ENCODE peak calls at places on chromosomes 7 and 10, in ten cellular contexts. One of them, this sample, is unnamed.
A peak's percentile ranks its signal among the peaks of the same experiment; 100 is the strongest.

GRCh38 chr7:142153400-142153799 is 41.9 kb downstream of the MGAM2 start:
- DNase-seq in suprapubic skin: no peak
- DNase-seq in glutamatergic neuron: peak; percentile 21
- DNase-seq in breast epithelium: no peak
- DNase-seq in left ventricle myocardium inferior: no peak
- DNase-seq in lower lobe of right lung: no peak
- DNase-seq in astrocyte of the spinal cord: no peak
- DNase-seq in GM06990: no peak
- DNase-seq in MM.1S: peak; percentile 95
- DNase-seq in hepatocyte: peak; percentile 45
- DNase-seq in this sample: no peak

GRCh38 chr10:104032144-104032775 is 53.4 kb downstream of the COL17A1 start:
- DNase-seq in suprapubic skin: no peak
- DNase-seq in astrocyte of the spinal cord: no peak
- DNase-seq in left ventricle myocardium inferior: no peak
- DNase-seq in hepatocyte: no peak
- DNase-seq in GM06990: no peak
- DNase-seq in lower lobe of right lung: no peak
- DNase-seq in breast epithelium: no peak
- DNase-seq in glutamatergic neuron: no peak
- DNase-seq in MM.1S: no peak
- DNase-seq in this sample: no peak

GRCh38 chr7:155225516-155225915 is 72.2 kb upstream of the INSIG1 start:
- DNase-seq in lower lobe of right lung: no peak
- DNase-seq in glutamatergic neuron: no peak
- DNase-seq in GM06990: no peak
- DNase-seq in suprapubic skin: no peak
- DNase-seq in MM.1S: no peak
- DNase-seq in hepatocyte: no peak
- DNase-seq in breast epithelium: no peak
- DNase-seq in astrocyte of the spinal cord: no peak
- DNase-seq in left ventricle myocardium inferior: no peak
- DNase-seq in this sample: no peak

GRCh38 chr10:129537178-129537577 is 70.1 kb downstream of the MGMT start:
- DNase-seq in astrocyte of the spinal cord: no peak
- DNase-seq in suprapubic skin: no peak
- DNase-seq in MM.1S: no peak
- DNase-seq in GM06990: no peak
- DNase-seq in lower lobe of right lung: no peak
- DNase-seq in left ventricle myocardium inferior: no peak
- DNase-seq in hepatocyte: no peak
- DNase-seq in breast epithelium: no peak
- DNase-seq in glutamatergic neuron: no peak
- DNase-seq in this sample: no peak

GRCh38 chr7:50449881-50450690 is at the start of gene FIGNL1:
- DNase-seq in MM.1S: peak; percentile 91
- DNase-seq in glutamatergic neuron: peak; percentile 76
- DNase-seq in hepatocyte: peak; percentile 82
- DNase-seq in astrocyte of the spinal cord: peak; percentile 87
- DNase-seq in breast epithelium: peak; percentile 63
- DNase-seq in left ventricle myocardium inferior: peak; percentile 82
- DNase-seq in GM06990: peak; percentile 92
- DNase-seq in suprapubic skin: peak; percentile 80
- DNase-seq in lower lobe of right lung: peak; percentile 90
- DNase-seq in this sample: no peak

GRCh38 chr10:7258948-7259523 is 151.8 kb downstream of the SFMBT2 start:
- DNase-seq in GM06990: peak; percentile 32
- DNase-seq in lower lobe of right lung: no peak
- DNase-seq in left ventricle myocardium inferior: no peak
- DNase-seq in glutamatergic neuron: no peak
- DNase-seq in breast epithelium: no peak
- DNase-seq in MM.1S: no peak
- DNase-seq in astrocyte of the spinal cord: peak; percentile 64
- DNase-seq in hepatocyte: no peak
- DNase-seq in suprapubic skin: no peak
- DNase-seq in this sample: no peak

GRCh38 chr7:29806131-29806792 is at the start of gene WIPF3:
- DNase-seq in hepatocyte: peak; percentile 84
- DNase-seq in glutamatergic neuron: peak; percentile 41
- DNase-seq in lower lobe of right lung: peak; percentile 48
- DNase-seq in suprapubic skin: no peak
- DNase-seq in astrocyte of the spinal cord: no peak
- DNase-seq in breast epithelium: no peak
- DNase-seq in MM.1S: peak; percentile 33
- DNase-seq in left ventricle myocardium inferior: peak; percentile 43
- DNase-seq in GM06990: no peak
- DNase-seq in this sample: no peak

GRCh38 chr7:66452165-66452564 is 176.5 kb upstream of the KCTD7 start:
- DNase-seq in breast epithelium: no peak
- DNase-seq in left ventricle myocardium inferior: no peak
- DNase-seq in glutamatergic neuron: no peak
- DNase-seq in astrocyte of the spinal cord: peak; percentile 49
- DNase-seq in suprapubic skin: no peak
- DNase-seq in GM06990: no peak
- DNase-seq in MM.1S: no peak
- DNase-seq in hepatocyte: no peak
- DNase-seq in lower lobe of right lung: no peak
- DNase-seq in this sample: no peak

DNA sequence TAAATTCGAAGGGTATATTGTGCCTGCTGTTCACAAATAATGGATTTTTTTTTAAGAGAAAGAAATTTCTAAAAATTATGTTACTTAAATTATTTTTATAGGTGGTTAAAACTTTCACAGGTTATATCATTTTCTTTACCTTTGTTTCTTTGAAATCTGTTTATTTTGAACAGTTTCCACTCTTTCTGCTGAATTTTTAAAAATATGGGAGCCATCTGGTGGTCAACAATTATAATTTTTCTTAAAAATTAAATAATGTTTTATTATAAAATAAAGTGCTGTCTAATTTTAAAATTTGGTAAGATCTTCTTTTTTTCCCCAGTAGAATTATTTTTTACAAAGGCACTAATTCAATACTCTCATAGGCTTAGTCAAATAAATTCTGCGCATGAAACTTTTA is 263.9 kb downstream of the ETV1 start:
- DNase-seq in breast epithelium: no peak
- DNase-seq in GM06990: no peak
- DNase-seq in astrocyte of the spinal cord: no peak
- DNase-seq in MM.1S: no peak
- DNase-seq in suprapubic skin: no peak
- DNase-seq in glutamatergic neuron: no peak
- DNase-seq in hepatocyte: no peak
- DNase-seq in lower lobe of right lung: no peak
- DNase-seq in left ventricle myocardium inferior: no peak
- DNase-seq in this sample: no peak
- TF ChIP-seq CTCF in breast epithelium: no peak
- TF ChIP-seq CTCF in GM06990: no peak
- TF ChIP-seq CTCF in astrocyte of the spinal cord: no peak
- TF ChIP-seq CTCF in MM.1S: no peak
- TF ChIP-seq CTCF in suprapubic skin: no peak
- TF ChIP-seq CTCF in glutamatergic neuron: peak; percentile 12
- TF ChIP-seq CTCF in hepatocyte: peak; percentile 22
- TF ChIP-seq CTCF in lower lobe of right lung: no peak
- TF ChIP-seq CTCF in left ventricle myocardium inferior: no peak
- TF ChIP-seq CTCF in this sample: no peak

GRCh38 chr10:418894-419293 is 270.6 kb downstream of the DIP2C start:
- DNase-seq in hepatocyte: no peak
- DNase-seq in astrocyte of the spinal cord: no peak
- DNase-seq in lower lobe of right lung: no peak
- DNase-seq in glutamatergic neuron: no peak
- DNase-seq in breast epithelium: no peak
- DNase-seq in suprapubic skin: no peak
- DNase-seq in left ventricle myocardium inferior: no peak
- DNase-seq in MM.1S: no peak
- DNase-seq in GM06990: no peak
- DNase-seq in this sample: no peak

GRCh38 chr10:420154-421121 is 269.0 kb downstream of the DIP2C start:
- DNase-seq in glutamatergic neuron: peak; percentile 65
- DNase-seq in lower lobe of right lung: no peak
- DNase-seq in suprapubic skin: no peak
- DNase-seq in astrocyte of the spinal cord: no peak
- DNase-seq in left ventricle myocardium inferior: no peak
- DNase-seq in breast epithelium: no peak
- DNase-seq in hepatocyte: no peak
- DNase-seq in MM.1S: no peak
- DNase-seq in GM06990: no peak
- DNase-seq in this sample: peak; percentile 82

GRCh38 chr10:413662-414071 is 275.8 kb downstream of the DIP2C start:
- DNase-seq in hepatocyte: no peak
- DNase-seq in breast epithelium: no peak
- DNase-seq in left ventricle myocardium inferior: no peak
- DNase-seq in astrocyte of the spinal cord: no peak
- DNase-seq in GM06990: no peak
- DNase-seq in lower lobe of right lung: no peak
- DNase-seq in suprapubic skin: no peak
- DNase-seq in glutamatergic neuron: no peak
- DNase-seq in MM.1S: no peak
- DNase-seq in this sample: no peak

GRCh38 chr10:412109-412508 is 276.9 kb downstream of the ZMYND11 start:
- DNase-seq in MM.1S: no peak
- DNase-seq in glutamatergic neuron: no peak
- DNase-seq in lower lobe of right lung: no peak
- DNase-seq in left ventricle myocardium inferior: no peak
- DNase-seq in astrocyte of the spinal cord: no peak
- DNase-seq in suprapubic skin: no peak
- DNase-seq in GM06990: no peak
- DNase-seq in hepatocyte: no peak
- DNase-seq in breast epithelium: no peak
- DNase-seq in this sample: no peak

GRCh38 chr10:416091-416515 is 273.4 kb downstream of the DIP2C start:
- DNase-seq in suprapubic skin: no peak
- DNase-seq in GM06990: no peak
- DNase-seq in hepatocyte: no peak
- DNase-seq in lower lobe of right lung: no peak
- DNase-seq in left ventricle myocardium inferior: no peak
- DNase-seq in breast epithelium: no peak
- DNase-seq in glutamatergic neuron: no peak
- DNase-seq in astrocyte of the spinal cord: no peak
- DNase-seq in MM.1S: no peak
- DNase-seq in this sample: no peak
- TF ChIP-seq CTCF in suprapubic skin: no peak
- TF ChIP-seq CTCF in GM06990: peak; percentile 7
- TF ChIP-seq CTCF in hepatocyte: no peak
- TF ChIP-seq CTCF in lower lobe of right lung: no peak
- TF ChIP-seq CTCF in left ventricle myocardium inferior: no peak
- TF ChIP-seq CTCF in breast epithelium: no peak
- TF ChIP-seq CTCF in glutamatergic neuron: no peak
- TF ChIP-seq CTCF in astrocyte of the spinal cord: no peak
- TF ChIP-seq CTCF in MM.1S: peak; percentile 3
- TF ChIP-seq CTCF in this sample: no peak

GRCh38 chr7:121937224-121937623 is 64.3 kb downstream of the PTPRZ1 start:
- DNase-seq in astrocyte of the spinal cord: no peak
- DNase-seq in suprapubic skin: no peak
- DNase-seq in breast epithelium: no peak
- DNase-seq in lower lobe of right lung: no peak
- DNase-seq in left ventricle myocardium inferior: no peak
- DNase-seq in glutamatergic neuron: no peak
- DNase-seq in MM.1S: no peak
- DNase-seq in GM06990: no peak
- DNase-seq in hepatocyte: no peak
- DNase-seq in this sample: no peak

GRCh38 chr7:121938429-121938996 is 65.6 kb downstream of the PTPRZ1 start:
- DNase-seq in hepatocyte: no peak
- DNase-seq in breast epithelium: no peak
- DNase-seq in lower lobe of right lung: no peak
- DNase-seq in astrocyte of the spinal cord: no peak
- DNase-seq in suprapubic skin: no peak
- DNase-seq in glutamatergic neuron: no peak
- DNase-seq in GM06990: no peak
- DNase-seq in left ventricle myocardium inferior: no peak
- DNase-seq in MM.1S: no peak
- DNase-seq in this sample: no peak

GRCh38 chr7:121931149-121931922 is 58.4 kb downstream of the PTPRZ1 start:
- DNase-seq in hepatocyte: no peak
- DNase-seq in breast epithelium: no peak
- DNase-seq in lower lobe of right lung: no peak
- DNase-seq in glutamatergic neuron: no peak
- DNase-seq in MM.1S: peak; percentile 19
- DNase-seq in suprapubic skin: no peak
- DNase-seq in GM06990: no peak
- DNase-seq in left ventricle myocardium inferior: no peak
- DNase-seq in astrocyte of the spinal cord: no peak
- DNase-seq in this sample: no peak

DNA sequence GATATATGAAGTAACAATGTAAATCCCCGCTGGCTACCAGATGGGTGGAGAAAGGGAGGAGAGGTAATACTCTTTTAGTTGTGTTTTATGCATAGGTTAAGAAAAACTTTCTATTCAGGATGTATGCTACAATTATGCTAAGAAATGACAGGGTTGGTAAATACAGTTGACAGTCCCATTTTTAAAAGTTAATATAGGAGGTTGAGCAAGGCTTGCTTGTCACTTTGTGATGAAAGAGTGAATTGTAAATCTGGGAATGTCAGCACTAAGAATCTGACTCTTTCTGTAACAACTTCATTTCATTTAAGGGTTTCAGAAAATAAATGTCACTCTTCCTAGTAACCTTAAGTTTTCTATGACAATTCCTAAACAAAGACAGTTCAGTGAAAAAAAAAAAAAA is 59.8 kb downstream of the PTPRZ1 start:
- DNase-seq in astrocyte of the spinal cord: no peak
- DNase-seq in suprapubic skin: no peak
- DNase-seq in left ventricle myocardium inferior: no peak
- DNase-seq in hepatocyte: no peak
- DNase-seq in GM06990: no peak
- DNase-seq in MM.1S: no peak
- DNase-seq in lower lobe of right lung: no peak
- DNase-seq in glutamatergic neuron: no peak
- DNase-seq in breast epithelium: no peak
- DNase-seq in this sample: no peak
- TF ChIP-seq CTCF in astrocyte of the spinal cord: no peak
- TF ChIP-seq CTCF in suprapubic skin: no peak
- TF ChIP-seq CTCF in left ventricle myocardium inferior: no peak
- TF ChIP-seq CTCF in hepatocyte: no peak
- TF ChIP-seq CTCF in GM06990: no peak
- TF ChIP-seq CTCF in MM.1S: no peak
- TF ChIP-seq CTCF in lower lobe of right lung: no peak
- TF ChIP-seq CTCF in glutamatergic neuron: no peak
- TF ChIP-seq CTCF in breast epithelium: no peak
- TF ChIP-seq CTCF in this sample: no peak

GRCh38 chr10:1078668-1079067 is 22.5 kb downstream of the WDR37 start:
- DNase-seq in hepatocyte: no peak
- DNase-seq in glutamatergic neuron: no peak
- DNase-seq in lower lobe of right lung: no peak
- DNase-seq in breast epithelium: no peak
- DNase-seq in suprapubic skin: no peak
- DNase-seq in left ventricle myocardium inferior: no peak
- DNase-seq in astrocyte of the spinal cord: no peak
- DNase-seq in GM06990: no peak
- DNase-seq in MM.1S: no peak
- DNase-seq in this sample: no peak

GRCh38 chr10:1070939-1071338 is 14.8 kb downstream of the WDR37 start:
- DNase-seq in hepatocyte: no peak
- DNase-seq in suprapubic skin: no peak
- DNase-seq in GM06990: no peak
- DNase-seq in MM.1S: no peak
- DNase-seq in lower lobe of right lung: no peak
- DNase-seq in glutamatergic neuron: no peak
- DNase-seq in breast epithelium: no peak
- DNase-seq in left ventricle myocardium inferior: no peak
- DNase-seq in astrocyte of the spinal cord: no peak
- DNase-seq in this sample: no peak

GRCh38 chr10:1069680-1070079 is 13.5 kb downstream of the WDR37 start:
- DNase-seq in GM06990: no peak
- DNase-seq in lower lobe of right lung: no peak
- DNase-seq in glutamatergic neuron: no peak
- DNase-seq in astrocyte of the spinal cord: no peak
- DNase-seq in hepatocyte: no peak
- DNase-seq in left ventricle myocardium inferior: no peak
- DNase-seq in suprapubic skin: no peak
- DNase-seq in MM.1S: no peak
- DNase-seq in breast epithelium: no peak
- DNase-seq in this sample: no peak

GRCh38 chr10:1074748-1075358 is 18.7 kb downstream of the WDR37 start:
- DNase-seq in hepatocyte: no peak
- DNase-seq in left ventricle myocardium inferior: no peak
- DNase-seq in MM.1S: no peak
- DNase-seq in glutamatergic neuron: no peak
- DNase-seq in lower lobe of right lung: peak; percentile 78
- DNase-seq in astrocyte of the spinal cord: no peak
- DNase-seq in GM06990: no peak
- DNase-seq in breast epithelium: no peak
- DNase-seq in suprapubic skin: no peak
- DNase-seq in this sample: no peak

DNA sequence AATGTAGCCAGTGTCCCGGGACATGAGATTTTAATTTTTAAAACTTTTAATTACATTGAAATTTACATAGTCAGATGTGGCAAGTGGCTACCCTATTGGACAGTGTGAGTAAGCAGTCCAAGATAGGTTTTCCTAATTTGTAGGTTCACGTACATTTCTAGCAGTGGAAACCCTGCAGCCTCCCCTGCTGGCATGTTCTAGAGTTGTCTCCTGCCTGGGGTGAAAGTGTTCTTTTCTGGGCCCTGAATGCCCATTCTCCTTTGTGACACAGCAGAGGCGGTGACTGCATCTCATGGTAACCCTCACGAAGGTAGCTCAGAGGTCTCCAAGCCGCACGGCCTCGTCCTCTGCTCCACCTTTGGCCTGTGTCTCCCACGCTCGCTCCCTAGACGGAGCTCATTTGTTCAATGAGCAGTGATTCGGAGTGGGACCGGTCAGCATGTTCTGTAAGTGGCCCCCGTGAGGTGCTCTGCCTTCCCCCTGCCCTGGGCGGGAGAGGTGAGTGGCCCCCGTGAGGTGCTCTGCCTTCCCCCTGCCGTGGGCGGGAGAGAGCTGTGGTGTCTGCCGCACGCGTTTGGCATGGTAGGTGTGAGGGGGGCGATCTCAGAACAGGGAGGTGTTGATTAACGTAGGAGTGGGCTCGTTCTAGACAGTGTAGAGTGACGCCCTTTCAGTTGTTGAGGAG is 18.0 kb downstream of the WDR37 start:
- DNase-seq in left ventricle myocardium inferior: no peak
- DNase-seq in breast epithelium: no peak
- DNase-seq in lower lobe of right lung: no peak
- DNase-seq in glutamatergic neuron: no peak
- DNase-seq in suprapubic skin: no peak
- DNase-seq in astrocyte of the spinal cord: no peak
- DNase-seq in MM.1S: no peak
- DNase-seq in hepatocyte: no peak
- DNase-seq in GM06990: no peak
- DNase-seq in this sample: no peak
- TF ChIP-seq CTCF in left ventricle myocardium inferior: no peak
- TF ChIP-seq CTCF in breast epithelium: no peak
- TF ChIP-seq CTCF in lower lobe of right lung: no peak
- TF ChIP-seq CTCF in glutamatergic neuron: no peak
- TF ChIP-seq CTCF in suprapubic skin: no peak
- TF ChIP-seq CTCF in astrocyte of the spinal cord: peak; percentile 20
- TF ChIP-seq CTCF in MM.1S: no peak
- TF ChIP-seq CTCF in hepatocyte: no peak
- TF ChIP-seq CTCF in GM06990: peak; percentile 10
- TF ChIP-seq CTCF in this sample: no peak